ENCODE peak calls at places on chromosomes 6 and 20, in six cellular contexts. One of them, this sample, is unnamed.

GRCh38 chr6:39065561-39065960 is 17.0 kb downstream of the GLP1R start:
- DNase-seq in uterus: no peak
- DNase-seq in small intestine: no peak
- DNase-seq in SK-N-SH: no peak
- DNase-seq in tibial nerve: no peak
- DNase-seq in A549: no peak
- DNase-seq in this sample: no peak

GRCh38 chr20:44219791-44220190 is 9.2 kb upstream of the OSER1 start:
- DNase-seq in uterus: no peak
- DNase-seq in small intestine: no peak
- DNase-seq in SK-N-SH: no peak
- DNase-seq in tibial nerve: no peak
- DNase-seq in A549: no peak
- DNase-seq in this sample: no peak

GRCh38 chr6:139129284-139129683 is 5.6 kb upstream of the HECA start:
- DNase-seq in uterus: no peak
- DNase-seq in small intestine: no peak
- DNase-seq in SK-N-SH: no peak
- DNase-seq in tibial nerve: no peak
- DNase-seq in A549: no peak
- DNase-seq in this sample: no peak

GRCh38 chr20:4297141-4297826 is 281.9 kb upstream of the RNF24 start:
- DNase-seq in uterus: peak
- DNase-seq in small intestine: no peak
- DNase-seq in SK-N-SH: no peak
- DNase-seq in tibial nerve: no peak
- DNase-seq in A549: no peak
- DNase-seq in this sample: peak

GRCh38 chr6:90144396-90144795 is 152.2 kb downstream of the BACH2 start:
- DNase-seq in uterus: no peak
- DNase-seq in small intestine: no peak
- DNase-seq in SK-N-SH: no peak
- DNase-seq in tibial nerve: no peak
- DNase-seq in A549: no peak
- DNase-seq in this sample: no peak

GRCh38 chr6:42101186-42101657 is 41.2 kb downstream of the C6orf132 start:
- DNase-seq in uterus: no peak
- DNase-seq in small intestine: peak
- DNase-seq in SK-N-SH: no peak
- DNase-seq in tibial nerve: no peak
- DNase-seq in A549: no peak
- DNase-seq in this sample: no peak

GRCh38 chr20:58431134-58431533 is 42.1 kb downstream of the VAPB start:
- DNase-seq in uterus: no peak
- DNase-seq in small intestine: no peak
- DNase-seq in SK-N-SH: no peak
- DNase-seq in tibial nerve: no peak
- DNase-seq in A549: no peak
- DNase-seq in this sample: no peak

GRCh38 chr6:129795261-129795660 is 65.9 kb downstream of the TMEM244 start:
- DNase-seq in uterus: no peak
- DNase-seq in small intestine: peak
- DNase-seq in SK-N-SH: no peak
- DNase-seq in tibial nerve: no peak
- DNase-seq in A549: peak
- DNase-seq in this sample: no peak

GRCh38 chr6:27726620-27727023 is 185.6 kb downstream of the OR2B2 start:
- DNase-seq in uterus: no peak
- DNase-seq in small intestine: no peak
- DNase-seq in SK-N-SH: no peak
- DNase-seq in tibial nerve: no peak
- DNase-seq in A549: peak
- DNase-seq in this sample: no peak

GRCh38 chr6:96521625-96522468 is at the start of gene UFL1:
- DNase-seq in uterus: peak
- DNase-seq in small intestine: peak
- DNase-seq in SK-N-SH: peak
- DNase-seq in tibial nerve: peak
- DNase-seq in A549: peak
- DNase-seq in this sample: peak
- H3K4me3 ChIP-seq in uterus: peak
- H3K4me3 ChIP-seq in small intestine: peak
- H3K4me3 ChIP-seq in SK-N-SH: peak
- H3K4me3 ChIP-seq in tibial nerve: peak
- H3K4me3 ChIP-seq in A549: peak
- H3K4me3 ChIP-seq in this sample: peak

GRCh38 chr6:17505062-17505476 is 95.0 kb upstream of the FAM8A1 start:
- DNase-seq in uterus: no peak
- DNase-seq in small intestine: peak
- DNase-seq in SK-N-SH: peak
- DNase-seq in tibial nerve: no peak
- DNase-seq in A549: peak
- DNase-seq in this sample: no peak

GRCh38 chr6:17505767-17506280 is 94.3 kb upstream of the FAM8A1 start:
- DNase-seq in uterus: no peak
- DNase-seq in small intestine: no peak
- DNase-seq in SK-N-SH: no peak
- DNase-seq in tibial nerve: no peak
- DNase-seq in A549: no peak
- DNase-seq in this sample: no peak

GRCh38 chr6:17506962-17507361 is 93.1 kb upstream of the FAM8A1 start:
- DNase-seq in uterus: no peak
- DNase-seq in small intestine: no peak
- DNase-seq in SK-N-SH: no peak
- DNase-seq in tibial nerve: no peak
- DNase-seq in A549: no peak
- DNase-seq in this sample: no peak

GRCh38 chr6:17504005-17504404 is 96.1 kb upstream of the FAM8A1 start:
- DNase-seq in uterus: no peak
- DNase-seq in small intestine: no peak
- DNase-seq in SK-N-SH: no peak
- DNase-seq in tibial nerve: no peak
- DNase-seq in A549: no peak
- DNase-seq in this sample: no peak

GRCh38 chr6:17506531-17506930 is 93.6 kb upstream of the FAM8A1 start:
- DNase-seq in uterus: no peak
- DNase-seq in small intestine: no peak
- DNase-seq in SK-N-SH: no peak
- DNase-seq in tibial nerve: no peak
- DNase-seq in A549: no peak
- DNase-seq in this sample: no peak
- H3K27ac ChIP-seq in uterus: peak
- H3K27ac ChIP-seq in small intestine: no peak
- H3K27ac ChIP-seq in SK-N-SH: no peak
- H3K27ac ChIP-seq in tibial nerve: no peak
- H3K27ac ChIP-seq in A549: no peak
- H3K27ac ChIP-seq in this sample: peak

DNA sequence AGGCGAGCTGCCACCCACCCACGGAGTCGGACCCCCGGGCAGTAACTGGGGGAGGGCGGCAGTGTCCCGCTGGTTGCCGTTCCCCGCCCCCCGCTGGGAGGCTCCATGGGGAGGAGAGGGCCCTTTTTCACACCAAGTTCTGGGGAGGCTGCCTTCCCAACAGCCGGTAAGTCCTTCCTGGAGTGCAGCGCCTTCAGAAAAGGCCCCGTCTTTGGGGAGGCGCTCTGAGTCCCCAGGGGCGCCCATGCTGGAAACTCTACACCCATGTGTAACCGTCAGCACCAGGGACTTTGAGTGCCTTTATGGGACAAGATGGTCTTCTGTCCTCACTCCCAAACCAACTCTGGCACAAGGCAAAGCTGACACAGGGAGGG is 435 bp upstream of the SOX18 start:
- DNase-seq in uterus: no peak
- DNase-seq in small intestine: no peak
- DNase-seq in SK-N-SH: no peak
- DNase-seq in tibial nerve: no peak
- DNase-seq in A549: no peak
- DNase-seq in this sample: no peak
- H3K4me3 ChIP-seq in uterus: no peak
- H3K4me3 ChIP-seq in small intestine: no peak
- H3K4me3 ChIP-seq in SK-N-SH: no peak
- H3K4me3 ChIP-seq in tibial nerve: no peak
- H3K4me3 ChIP-seq in A549: peak
- H3K4me3 ChIP-seq in this sample: peak

DNA sequence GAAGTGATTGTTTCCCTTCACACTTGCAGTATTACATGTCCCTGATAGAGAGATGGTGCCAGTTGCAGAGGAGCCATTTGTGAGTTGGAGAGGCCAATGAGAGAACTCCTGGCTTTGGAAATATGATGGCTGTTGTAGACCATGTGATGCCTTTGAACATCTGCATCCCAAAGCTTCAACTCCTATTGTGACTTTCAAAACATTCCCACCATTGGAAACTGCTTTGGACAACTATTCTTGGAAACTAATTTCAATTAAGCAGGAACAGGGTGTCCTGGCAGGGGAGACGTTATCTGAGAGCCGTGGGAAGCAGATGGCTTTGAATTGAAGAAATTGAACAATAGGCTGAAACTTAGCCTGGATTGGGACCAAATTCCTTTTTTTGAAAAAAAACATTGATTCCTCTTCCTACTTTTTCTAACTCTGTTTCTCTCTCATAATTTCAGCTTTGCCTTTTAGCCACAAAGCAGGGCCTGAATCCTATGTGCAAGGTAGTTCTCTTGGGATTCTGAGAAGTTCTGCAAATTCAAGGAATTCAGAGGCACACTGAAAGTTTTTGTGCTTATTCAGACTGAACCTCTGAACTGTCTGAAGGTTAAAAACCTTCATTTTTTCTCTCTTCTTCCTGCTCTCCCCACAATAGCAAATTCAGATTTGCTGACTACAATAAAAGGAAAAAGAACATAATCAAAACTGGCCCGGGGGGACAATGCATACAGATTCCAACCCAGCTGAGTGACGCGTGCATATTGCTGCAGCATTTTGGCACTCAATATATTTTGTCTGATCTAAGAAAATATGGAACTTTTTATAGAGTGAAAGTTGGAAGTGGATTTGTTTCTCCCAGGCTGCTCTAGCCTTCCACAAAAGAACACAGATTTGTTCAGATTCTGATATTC is 720.3 kb upstream of the CHD6 start:
- DNase-seq in uterus: peak
- DNase-seq in small intestine: no peak
- DNase-seq in SK-N-SH: no peak
- DNase-seq in tibial nerve: no peak
- DNase-seq in A549: no peak
- DNase-seq in this sample: peak
- H3K27ac ChIP-seq in uterus: peak
- H3K27ac ChIP-seq in small intestine: no peak
- H3K27ac ChIP-seq in SK-N-SH: no peak
- H3K27ac ChIP-seq in tibial nerve: no peak
- H3K27ac ChIP-seq in A549: no peak
- H3K27ac ChIP-seq in this sample: no peak

DNA sequence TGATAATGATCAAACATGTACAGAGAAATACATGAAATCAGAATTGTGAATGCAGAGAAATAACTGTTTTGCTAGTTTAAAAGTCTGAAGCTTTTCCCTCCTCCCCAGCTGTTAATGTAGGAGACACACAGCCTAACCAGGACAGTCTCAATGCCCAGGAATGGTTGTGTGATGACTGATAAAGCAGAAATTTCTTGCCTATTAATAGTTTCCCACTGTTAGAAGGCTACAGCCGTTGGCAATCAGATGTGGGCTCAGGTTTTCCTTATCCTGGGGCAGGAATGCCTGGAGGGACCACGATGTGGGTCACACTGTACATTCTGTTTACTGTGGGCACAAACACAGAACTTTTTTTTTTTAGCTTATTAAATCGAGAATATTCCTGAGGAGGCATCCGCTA is 1.9 kb downstream of the PPP1R3D start:
- DNase-seq in uterus: no peak
- DNase-seq in small intestine: no peak
- DNase-seq in SK-N-SH: no peak
- DNase-seq in tibial nerve: no peak
- DNase-seq in A549: no peak
- DNase-seq in this sample: no peak
- H3K4me3 ChIP-seq in uterus: no peak
- H3K4me3 ChIP-seq in small intestine: no peak
- H3K4me3 ChIP-seq in SK-N-SH: no peak
- H3K4me3 ChIP-seq in tibial nerve: no peak
- H3K4me3 ChIP-seq in A549: no peak
- H3K4me3 ChIP-seq in this sample: peak

DNA sequence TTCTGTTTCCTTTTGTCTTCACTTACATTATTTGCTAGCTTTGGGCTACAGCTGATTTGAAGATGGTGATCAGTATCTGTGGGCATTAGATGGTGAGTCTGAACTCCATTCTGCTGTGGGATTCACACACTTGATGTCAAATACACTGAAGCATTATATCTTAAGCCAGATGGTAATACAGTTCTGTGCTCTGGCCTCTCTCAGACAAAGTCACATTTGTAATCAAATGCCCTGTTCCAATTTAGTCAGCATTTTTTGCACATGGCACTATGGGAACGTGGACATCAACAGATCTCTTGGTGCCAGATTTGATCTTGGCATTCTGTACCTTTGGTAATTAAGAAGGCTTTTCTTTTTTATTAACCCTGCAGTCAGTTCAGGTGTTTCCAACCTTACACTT is 56.0 kb downstream of the SASH1 start:
- DNase-seq in uterus: no peak
- DNase-seq in small intestine: no peak
- DNase-seq in SK-N-SH: no peak
- DNase-seq in tibial nerve: no peak
- DNase-seq in A549: no peak
- DNase-seq in this sample: no peak
- H3K27ac ChIP-seq in uterus: peak
- H3K27ac ChIP-seq in small intestine: no peak
- H3K27ac ChIP-seq in SK-N-SH: no peak
- H3K27ac ChIP-seq in tibial nerve: peak
- H3K27ac ChIP-seq in A549: no peak
- H3K27ac ChIP-seq in this sample: peak

GRCh38 chr6:21479140-21479539 is 114.4 kb upstream of the SOX4 start:
- DNase-seq in uterus: no peak
- DNase-seq in small intestine: peak
- DNase-seq in SK-N-SH: peak
- DNase-seq in tibial nerve: no peak
- DNase-seq in A549: no peak
- DNase-seq in this sample: no peak
- H3K4me3 ChIP-seq in uterus: peak
- H3K4me3 ChIP-seq in small intestine: no peak
- H3K4me3 ChIP-seq in SK-N-SH: peak
- H3K4me3 ChIP-seq in tibial nerve: no peak
- H3K4me3 ChIP-seq in A549: no peak
- H3K4me3 ChIP-seq in this sample: peak

GRCh38 chr20:62935968-62936585 is 1.9 kb upstream of the GID8 start:
- DNase-seq in uterus: no peak
- DNase-seq in small intestine: no peak
- DNase-seq in SK-N-SH: no peak
- DNase-seq in tibial nerve: no peak
- DNase-seq in A549: no peak
- DNase-seq in this sample: no peak
- H3K27ac ChIP-seq in uterus: no peak
- H3K27ac ChIP-seq in small intestine: no peak
- H3K27ac ChIP-seq in SK-N-SH: peak
- H3K27ac ChIP-seq in tibial nerve: no peak
- H3K27ac ChIP-seq in A549: no peak
- H3K27ac ChIP-seq in this sample: no peak

GRCh38 chr20:29740951-29741593 is 1516.4 kb upstream of the DEFB115 start:
- DNase-seq in uterus: no peak
- DNase-seq in small intestine: no peak
- DNase-seq in SK-N-SH: peak
- DNase-seq in tibial nerve: no peak
- DNase-seq in A549: no peak
- DNase-seq in this sample: no peak
- H3K4me3 ChIP-seq in uterus: no peak
- H3K4me3 ChIP-seq in small intestine: no peak
- H3K4me3 ChIP-seq in SK-N-SH: no peak
- H3K4me3 ChIP-seq in tibial nerve: no peak
- H3K4me3 ChIP-seq in A549: no peak
- H3K4me3 ChIP-seq in this sample: no peak

This sample was measured in psoas muscle.